ENCODE peak calls at places on chromosomes 6 and 20, in four cellular contexts. Q is HEK293T, G is GM12878, Y is HepG2. N is an unnamed sample.

GRCh38 chr20:57395111-57395959 is 4.1 kb downstream of the RBM38 start:
- DNase-seq in Q (no peak), G (no peak), Y (no peak), N (no peak)

GRCh38 chr20:35742741-35743523 is 872 bp upstream of the RBM39 start:
- DNase-seq in Q (no peak), G (peak; percentile 59), Y (peak; percentile 69), N (no peak)

GRCh38 chr20:10040070-10040970 is 5.5 kb downstream of the ANKEF1 start:
- DNase-seq in Q (no peak), G (no peak), Y (peak; percentile 80), N (no peak)

GRCh38 chr20:5354871-5355270 is 38.1 kb upstream of the PROKR2 start:
- DNase-seq in Q (no peak), G (no peak), Y (peak; percentile 20), N (no peak)

GRCh38 chr6:166826264-166826663 is 130.1 kb downstream of the RNASET2 start:
- DNase-seq in Q (no peak), G (no peak), Y (no peak), N (no peak)

GRCh38 chr20:35726759-35727711 is 15.0 kb downstream of the RBM39 start:
- DNase-seq in Q (no peak), G (no peak), Y (no peak), N (no peak)

GRCh38 chr20:17655286-17655651 is 26.8 kb downstream of the RRBP1 start:
- DNase-seq in Q (no peak), G (no peak), Y (no peak), N (no peak)

GRCh38 chr6:104537185-104537584 is 322.5 kb downstream of the HACE1 start:
- DNase-seq in Q (no peak), G (no peak), Y (no peak), N (no peak)

GRCh38 chr6:150409576-150410066 is 40.8 kb downstream of the IYD start:
- DNase-seq in Q (no peak), G (no peak), Y (no peak), N (no peak)

GRCh38 chr6:3884007-3884745 is 35.0 kb downstream of the FAM50B start:
- DNase-seq in Q (no peak), G (no peak), Y (no peak), N (no peak)

GRCh38 chr6:163958646-163959045 is 544.1 kb downstream of the QKI start:
- DNase-seq in Q (no peak), G (no peak), Y (no peak), N (peak; percentile 33)

GRCh38 chr6:124119591-124119990 is 315.9 kb downstream of the NKAIN2 start:
- DNase-seq in Q (no peak), G (no peak), Y (no peak), N (no peak)

GRCh38 chr20:21090738-21091120 is 15.4 kb downstream of the LINC00237 start:
- DNase-seq in Q (no peak), G (no peak), Y (no peak), N (no peak)

GRCh38 chr6:169253745-169254238 is at the start of gene THBS2:
- DNase-seq in Q (no peak), G (no peak), Y (no peak), N (no peak)

GRCh38 chr6:27290850-27291208 is 21.2 kb downstream of the POM121L2 start:
- DNase-seq in Q (no peak), G (no peak), Y (no peak), N (no peak)

GRCh38 chr6:47041741-47042140 is 391 bp downstream of the ADGRF1 start:
- DNase-seq in Q (no peak), G (no peak), Y (no peak), N (no peak)

GRCh38 chr6:140105857-140106256 is 731.4 kb upstream of the CITED2 start:
- DNase-seq in Q (peak; percentile 39), G (no peak), Y (peak; percentile 39), N (peak; percentile 18)

GRCh38 chr6:44006872-44007303 is 120.4 kb downstream of the MRPL14 start:
- DNase-seq in Q (no peak), G (no peak), Y (no peak), N (no peak)

GRCh38 chr6:73328790-73329189 is 25.3 kb downstream of the DPPA5 start:
- DNase-seq in Q (no peak), G (no peak), Y (no peak), N (no peak)

GRCh38 chr6:80181352-80182081 is 75.0 kb downstream of the BCKDHB start:
- DNase-seq in Q (no peak), G (no peak), Y (no peak), N (no peak)

GRCh38 chr20:7911586-7912330 is 28.5 kb downstream of the HAO1 start:
- DNase-seq in Q (no peak), G (no peak), Y (no peak), N (no peak)

GRCh38 chr6:34015576-34015975 is 130.3 kb downstream of the GRM4 start:
- DNase-seq in Q (no peak), G (no peak), Y (no peak), N (peak; percentile 74)

GRCh38 chr6:102986086-102986485 is 1592.6 kb downstream of the GRIK2 start:
- DNase-seq in Q (no peak), G (no peak), Y (no peak), N (no peak)

GRCh38 chr6:115570326-115570725 is 490.4 kb downstream of the FRK start:
- DNase-seq in Q (no peak), G (no peak), Y (no peak), N (no peak)

GRCh38 chr6:139392834-139393233 is 18.4 kb upstream of the CITED2 start:
- DNase-seq in Q (no peak), G (peak; percentile 38), Y (no peak), N (no peak)

GRCh38 chr6:43776799-43777776 is 7.1 kb downstream of the VEGFA start:
- DNase-seq in Q (no peak), G (no peak), Y (no peak), N (no peak)

GRCh38 chr6:117919775-117920492 is 12.9 kb downstream of the SLC35F1 start:
- DNase-seq in Q (peak; percentile 59), G (no peak), Y (no peak), N (peak; percentile 47)

GRCh38 chr6:6725834-6726194 is 137.3 kb downstream of the LY86 start:
- DNase-seq in Q (no peak), G (no peak), Y (no peak), N (no peak)

DNA sequence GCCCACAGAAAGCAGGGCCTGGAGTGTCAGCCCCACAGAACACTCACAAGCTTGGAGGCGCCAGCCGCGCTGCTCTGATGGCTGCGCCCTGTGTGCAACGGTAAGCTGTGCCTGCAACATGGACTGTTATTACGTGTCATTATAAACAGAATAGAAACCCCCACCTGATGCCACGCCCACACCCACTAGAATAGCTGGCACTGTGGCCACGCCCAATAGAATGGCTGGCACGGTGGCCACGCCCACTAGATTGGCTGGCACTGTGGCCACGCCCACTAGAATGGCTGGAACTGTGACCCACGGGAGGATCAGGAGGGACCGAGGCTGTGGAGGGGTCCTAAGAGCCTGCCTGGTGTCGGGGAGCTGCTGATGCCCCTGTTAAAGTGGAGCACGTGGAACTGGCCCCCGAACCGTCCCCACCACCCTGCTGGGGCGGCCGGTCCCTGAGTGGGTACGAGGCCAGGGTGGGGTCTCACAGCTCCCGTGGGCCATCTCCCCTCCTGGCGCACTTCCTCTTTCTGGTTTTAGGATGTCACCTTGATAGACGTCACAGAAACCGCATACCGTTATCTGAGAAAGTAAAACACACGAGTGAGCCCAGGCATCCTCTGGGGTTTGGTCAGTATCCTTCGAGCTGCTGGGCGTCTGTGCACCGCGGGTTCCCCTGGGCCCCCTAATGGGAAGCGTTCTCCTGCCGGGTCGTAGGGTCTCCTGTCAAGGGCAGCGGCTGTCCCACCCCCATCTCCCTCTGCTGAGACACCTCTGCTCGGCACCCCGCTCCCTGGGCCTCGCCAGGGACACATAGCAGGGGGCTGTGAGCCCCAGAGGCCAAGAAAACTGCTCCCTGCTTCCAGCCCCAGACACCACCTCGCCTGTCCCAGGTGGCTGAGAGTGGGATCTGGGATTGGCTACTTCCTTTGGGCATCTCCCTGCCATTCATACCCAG is 25.4 kb downstream of the SLC17A9 start:
- DNase-seq in Q (no peak), G (peak; percentile 71), Y (no peak), N (no peak)
- TF ChIP-seq SUZ12 in Q (no peak), G (no peak), Y (no peak), N (no peak)

DNA sequence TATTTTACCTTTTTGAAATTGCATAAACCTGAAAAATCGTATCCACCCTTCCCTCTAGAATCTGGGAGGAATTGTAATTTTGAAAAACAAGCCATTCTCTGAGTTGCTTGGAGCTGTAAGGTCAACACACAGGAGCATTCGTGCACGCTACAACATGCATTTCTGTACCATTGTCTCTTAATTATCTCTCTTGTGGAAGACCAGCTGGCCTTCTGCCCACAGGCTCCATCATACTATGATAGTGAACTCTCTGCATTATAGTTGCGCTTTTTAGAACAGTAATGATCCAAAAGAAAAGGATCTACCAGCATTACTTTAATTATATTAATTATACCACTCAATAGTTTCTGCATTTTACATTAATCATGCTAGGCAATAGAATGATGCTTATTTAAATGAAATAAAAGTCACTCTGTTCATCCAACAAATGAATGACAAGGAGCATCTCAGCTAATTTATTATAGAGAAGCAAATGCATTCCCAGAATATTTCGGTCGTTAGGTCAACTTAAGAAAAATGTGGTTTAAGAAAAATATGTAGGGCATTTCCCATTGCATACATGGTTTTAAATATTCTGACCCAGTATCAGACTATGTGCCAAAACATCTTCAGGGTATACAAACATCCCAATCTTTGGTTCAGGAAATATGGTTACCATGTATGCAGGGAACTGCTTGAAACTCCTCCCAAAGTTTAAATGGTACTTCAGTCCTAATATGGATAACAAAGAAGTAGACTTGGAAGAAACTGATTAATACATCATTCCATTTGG is 263.5 kb downstream of the TFAP2A start:
- DNase-seq in Q (no peak), G (no peak), Y (no peak), N (no peak)
- TF ChIP-seq SUZ12 in Q (no peak), G (no peak), Y (no peak), N (no peak)

DNA sequence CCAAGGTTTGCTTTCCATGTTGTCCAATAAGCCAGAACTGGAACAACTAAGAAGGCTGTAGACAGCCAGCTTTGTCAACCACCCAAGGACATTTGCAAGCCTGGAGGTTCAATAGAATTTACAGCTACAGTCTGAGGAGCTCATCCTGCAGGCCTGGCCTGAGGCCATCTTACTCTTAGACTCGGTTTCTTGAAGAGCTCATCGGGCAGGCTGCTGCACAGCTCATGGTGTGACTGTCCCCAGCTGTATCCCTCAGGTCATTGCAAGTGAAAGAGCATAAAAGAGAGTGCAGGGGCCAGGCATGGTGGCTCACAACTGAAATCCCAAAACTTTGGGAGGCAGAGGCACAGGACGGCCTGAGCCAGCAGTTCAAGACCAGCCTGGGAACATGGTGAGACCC is 96.9 kb upstream of the FOXQ1 start:
- DNase-seq in Q (no peak), G (no peak), Y (no peak), N (no peak)
- TF ChIP-seq SUZ12 in Q (no peak), G (no peak), Y (no peak), N (no peak)

DNA sequence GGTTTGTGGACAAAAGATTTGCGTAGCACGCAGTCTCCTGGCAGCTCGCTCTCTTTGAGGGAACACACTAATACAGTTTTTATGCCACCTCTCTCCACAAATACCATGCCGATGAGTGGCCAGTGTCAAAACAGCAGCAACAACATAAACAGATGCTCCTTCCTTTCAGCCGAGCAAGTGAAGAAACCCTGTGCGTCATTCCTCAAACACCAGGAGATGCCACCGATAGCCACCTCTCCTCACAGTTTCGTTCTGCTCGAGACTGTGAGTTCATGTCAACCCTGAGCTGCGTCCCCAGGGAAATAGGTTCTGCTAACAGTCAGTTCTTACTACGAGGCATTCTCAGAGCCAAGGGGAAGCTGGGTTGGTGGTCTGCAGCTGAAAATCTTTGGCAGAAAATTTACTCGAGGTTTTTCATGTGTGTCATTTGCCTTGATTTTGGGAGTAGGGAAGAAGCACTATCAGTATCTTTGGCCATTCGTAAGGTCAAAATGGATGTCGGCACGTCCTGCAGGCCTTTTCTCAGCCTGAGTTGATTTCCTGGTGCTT is 59.9 kb downstream of the EYA2 start:
- DNase-seq in Q (no peak), G (no peak), Y (no peak), N (no peak)
- TF ChIP-seq SUZ12 in Q (no peak), G (no peak), Y (no peak), N (no peak)